ENCODE peak calls at places on chromosomes 2 and 18, in eight cellular contexts. P is endothelial cell of umbilical vein, A is HCT116, O is K562, C is SK-N-SH, N is H1, Y is GM12878, V is HepG2. I is an unnamed sample.

GRCh38 chr18:8424917-8425725 is 184.1 kb upstream of the RAB12 start:
- DNase-seq in A (peak), N (no peak), V (peak), O (no peak), Y (no peak), C (peak), P (no peak), I (no peak)

GRCh38 chr18:58887613-58887963 is 22.9 kb downstream of the ZNF532 start:
- DNase-seq in C (no peak), A (no peak), V (no peak), O (no peak), N (no peak), P (peak), Y (peak), I (no peak)

GRCh38 chr2:71348302-71348701 is 16.7 kb downstream of the ZNF638 start:
- DNase-seq in P (peak), O (peak), A (no peak), Y (no peak), N (no peak), V (peak), C (no peak), I (no peak)

GRCh38 chr2:239876241-239876947 is 148.7 kb downstream of the NDUFA10 start:
- DNase-seq in A (no peak), Y (no peak), P (no peak), O (no peak), N (no peak), V (peak), C (no peak), I (no peak)

GRCh38 chr18:5095239-5095638 is 101.8 kb downstream of the AKAIN1 start:
- DNase-seq in Y (no peak), N (no peak), V (no peak), P (no peak), C (no peak), O (no peak), A (no peak), I (no peak)

GRCh38 chr2:239226677-239227076 is 174.1 kb downstream of the HDAC4 start:
- DNase-seq in C (no peak), N (no peak), V (no peak), P (no peak), Y (no peak), O (no peak), A (no peak), I (no peak)

GRCh38 chr2:121101093-121101715 is 183.8 kb downstream of the TFCP2L1 start:
- DNase-seq in A (no peak), Y (no peak), O (no peak), P (no peak), C (no peak), V (no peak), N (no peak), I (no peak)

GRCh38 chr2:2974982-2975381 is 402.6 kb downstream of the EIPR1 start:
- DNase-seq in C (peak), O (no peak), A (no peak), V (no peak), N (no peak), Y (no peak), P (no peak), I (no peak)

GRCh38 chr2:216987176-216987809 is 127.4 kb upstream of the TNP1 start:
- DNase-seq in V (no peak), C (no peak), Y (no peak), N (no peak), A (no peak), P (no peak), O (peak), I (no peak)

GRCh38 chr2:23380562-23381065 is 4.4 kb upstream of the KLHL29 start:
- DNase-seq in A (no peak), P (peak), C (no peak), O (no peak), V (no peak), Y (peak), N (no peak), I (no peak)
- H3K27ac ChIP-seq in A (peak), P (peak), C (no peak), O (no peak), V (no peak), Y (peak), N (no peak), I (no peak)

DNA sequence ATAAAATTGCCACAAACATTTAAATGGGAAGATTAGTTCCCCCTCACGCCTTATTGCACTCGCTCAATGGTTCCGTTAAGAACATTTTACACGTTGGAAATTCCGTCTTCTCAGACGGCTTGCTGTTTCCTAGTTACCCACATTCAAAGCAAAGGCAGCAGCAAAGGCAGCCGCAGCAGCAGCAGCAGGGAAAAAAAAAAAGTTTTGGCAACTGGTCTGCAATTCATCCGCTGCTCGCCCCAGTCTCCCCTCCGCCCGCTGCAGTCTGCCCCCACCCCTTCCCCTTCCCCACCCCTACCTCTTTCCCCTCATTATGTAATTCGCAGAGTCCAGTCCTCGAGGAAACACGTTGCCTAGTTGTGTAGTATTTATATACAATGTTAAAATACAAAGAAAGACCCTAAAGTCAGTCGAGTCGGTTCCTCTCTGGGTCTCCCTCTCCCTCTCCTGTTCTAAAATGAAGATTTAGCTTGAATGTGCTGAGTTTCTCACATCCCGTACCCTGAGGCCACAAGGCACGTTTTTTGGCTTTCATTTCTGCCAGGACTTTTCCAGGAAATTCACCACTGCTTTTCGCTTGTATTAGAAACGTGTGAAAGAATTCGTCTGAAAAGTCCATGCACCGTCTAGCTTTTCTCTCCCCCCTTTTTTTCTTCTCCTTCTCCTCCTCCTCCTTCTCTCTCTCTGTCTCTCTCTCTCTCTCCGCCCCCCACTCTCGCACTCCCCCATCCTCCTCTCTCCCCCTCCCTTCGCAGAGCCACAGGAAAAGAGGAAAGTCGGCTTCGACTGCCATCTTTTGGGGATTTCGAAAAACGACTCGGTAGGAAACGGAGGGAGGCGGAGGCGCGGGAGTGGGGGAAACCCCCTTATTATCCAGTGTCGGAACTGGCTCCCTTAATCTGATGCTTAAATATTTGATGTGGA is 140.0 kb downstream of the MEIS1 start:
- DNase-seq in O (peak), V (peak), Y (no peak), A (no peak), C (peak), N (peak), P (peak), I (peak)
- TF ChIP-seq POLR2AphosphoS5 in O (no peak), V (no peak), Y (no peak), A (no peak), C (no peak), N (no peak), P (no peak), I (peak)

GRCh38 chr2:19897623-19898245 is 4.0 kb downstream of the TTC32 start:
- DNase-seq in V (no peak), C (no peak), N (no peak), O (no peak), Y (no peak), A (no peak), P (no peak), I (no peak)
- H3K9ac ChIP-seq in V (peak), C (no peak), N (no peak), O (peak), Y (peak), A (no peak), P (no peak), I (peak)

DNA sequence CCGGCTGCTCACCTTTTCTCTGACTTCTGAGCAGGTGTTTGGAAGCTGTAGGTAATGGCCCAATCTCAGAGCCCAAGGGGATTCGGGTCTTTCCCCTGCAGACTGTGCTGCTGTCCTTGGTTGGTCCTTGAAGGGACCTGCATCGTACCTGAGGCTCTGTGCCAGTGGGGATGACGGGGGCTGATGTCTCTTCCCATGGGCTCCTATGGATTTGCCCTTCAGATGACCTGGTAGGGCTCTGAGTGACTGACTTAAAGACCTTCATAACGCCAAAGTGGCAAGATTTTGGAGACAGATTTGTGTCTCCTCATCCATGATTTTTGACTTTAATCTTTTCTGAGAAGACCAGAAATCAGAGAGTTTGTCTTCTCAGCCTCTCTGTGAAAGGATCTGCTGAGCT is 166.1 kb downstream of the FAM210A start:
- DNase-seq in N (no peak), P (no peak), Y (no peak), A (no peak), C (no peak), O (no peak), V (no peak), I (no peak)
- H3K27ac ChIP-seq in N (no peak), P (no peak), Y (no peak), A (no peak), C (no peak), O (no peak), V (no peak), I (no peak)

DNA sequence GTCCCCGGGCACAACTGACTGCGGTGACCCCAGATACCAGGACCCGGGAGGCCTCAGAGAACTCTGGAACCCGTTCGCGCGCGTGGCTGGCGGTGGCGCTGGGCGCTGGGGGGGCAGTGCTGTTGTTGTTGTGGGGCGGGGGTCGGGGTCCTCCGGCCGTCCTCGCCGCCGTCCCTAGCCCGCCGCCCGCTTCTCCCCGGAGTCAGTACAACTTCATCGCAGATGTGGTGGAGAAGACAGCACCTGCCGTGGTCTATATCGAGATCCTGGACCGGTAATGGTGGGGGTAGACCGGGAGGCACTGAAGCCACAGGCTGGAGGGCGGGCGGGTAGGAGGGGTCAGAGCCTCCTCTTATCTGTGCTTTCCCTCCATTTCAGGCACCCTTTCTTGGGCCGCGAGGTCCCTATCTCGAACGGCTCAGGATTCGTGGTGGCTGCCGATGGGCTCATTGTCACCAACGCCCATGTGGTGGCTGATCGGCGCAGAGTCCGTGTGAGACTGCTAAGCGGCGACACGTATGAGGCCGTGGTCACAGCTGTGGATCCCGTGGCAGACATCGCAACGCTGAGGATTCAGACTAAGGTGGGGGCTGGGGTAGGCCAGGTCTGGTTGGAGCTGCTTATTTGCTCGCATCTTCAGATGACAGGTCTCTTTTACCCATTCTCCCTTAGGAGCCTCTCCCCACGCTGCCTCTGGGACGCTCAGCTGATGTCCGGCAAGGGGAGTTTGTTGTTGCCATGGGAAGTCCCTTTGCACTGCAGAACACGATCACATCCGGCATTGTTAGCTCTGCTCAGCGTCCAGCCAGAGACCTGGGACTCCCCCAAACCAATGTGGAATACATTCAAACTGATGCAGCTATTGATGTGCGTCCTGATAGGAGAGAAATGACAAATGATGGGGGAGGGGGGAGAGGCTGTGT is 767 bp downstream of the HTRA2 start:
- DNase-seq in O (peak), P (peak), Y (peak), C (peak), V (no peak), A (no peak), N (no peak), I (no peak)
- TF ChIP-seq POLR2AphosphoS5 in O (peak), P (no peak), Y (peak), C (no peak), V (no peak), A (no peak), N (no peak), I (no peak)

DNA sequence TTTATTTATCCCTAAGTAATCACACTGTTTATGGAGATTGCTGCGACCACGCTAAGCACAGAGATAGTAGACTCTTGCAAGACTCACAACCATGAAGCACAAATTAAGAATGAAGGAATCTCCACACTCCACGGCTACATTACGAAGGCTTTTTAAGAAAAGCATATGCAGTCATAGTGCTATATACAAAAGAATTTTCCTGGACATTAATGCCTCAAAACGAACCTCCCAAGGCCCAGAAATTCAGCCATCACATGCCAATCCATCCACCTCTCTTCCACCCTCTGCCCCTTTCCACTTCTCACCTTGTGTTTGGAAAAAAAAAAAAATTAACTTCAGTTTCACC is 186.7 kb downstream of the TCF4 start:
- DNase-seq in N (no peak), Y (no peak), O (no peak), C (no peak), A (no peak), V (no peak), P (no peak), I (no peak)
- H3K9ac ChIP-seq in N (peak), Y (no peak), O (no peak), C (peak), A (no peak), V (no peak), P (peak), I (peak)

DNA sequence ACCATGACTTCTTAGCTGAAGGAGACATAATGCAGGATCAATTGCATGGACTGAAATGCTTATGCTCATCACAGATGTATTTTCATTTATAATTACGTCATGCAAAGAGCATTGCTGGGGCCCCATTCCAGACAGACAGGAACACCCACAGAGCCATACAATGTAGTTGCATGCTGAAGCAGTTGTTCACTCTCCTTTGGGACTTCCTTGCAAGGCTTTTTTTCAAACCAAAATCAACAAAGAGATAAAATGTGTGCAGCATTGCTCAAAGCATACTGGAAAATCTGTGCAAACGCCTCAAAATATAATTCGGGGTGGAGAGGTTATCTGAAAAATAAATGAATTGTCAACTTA is 463.2 kb downstream of the CDH2 start:
- DNase-seq in N (no peak), P (no peak), Y (no peak), A (no peak), V (no peak), C (no peak), O (no peak), I (peak)
- H3K27ac ChIP-seq in N (no peak), P (no peak), Y (no peak), A (no peak), V (no peak), C (no peak), O (no peak), I (peak)

DNA sequence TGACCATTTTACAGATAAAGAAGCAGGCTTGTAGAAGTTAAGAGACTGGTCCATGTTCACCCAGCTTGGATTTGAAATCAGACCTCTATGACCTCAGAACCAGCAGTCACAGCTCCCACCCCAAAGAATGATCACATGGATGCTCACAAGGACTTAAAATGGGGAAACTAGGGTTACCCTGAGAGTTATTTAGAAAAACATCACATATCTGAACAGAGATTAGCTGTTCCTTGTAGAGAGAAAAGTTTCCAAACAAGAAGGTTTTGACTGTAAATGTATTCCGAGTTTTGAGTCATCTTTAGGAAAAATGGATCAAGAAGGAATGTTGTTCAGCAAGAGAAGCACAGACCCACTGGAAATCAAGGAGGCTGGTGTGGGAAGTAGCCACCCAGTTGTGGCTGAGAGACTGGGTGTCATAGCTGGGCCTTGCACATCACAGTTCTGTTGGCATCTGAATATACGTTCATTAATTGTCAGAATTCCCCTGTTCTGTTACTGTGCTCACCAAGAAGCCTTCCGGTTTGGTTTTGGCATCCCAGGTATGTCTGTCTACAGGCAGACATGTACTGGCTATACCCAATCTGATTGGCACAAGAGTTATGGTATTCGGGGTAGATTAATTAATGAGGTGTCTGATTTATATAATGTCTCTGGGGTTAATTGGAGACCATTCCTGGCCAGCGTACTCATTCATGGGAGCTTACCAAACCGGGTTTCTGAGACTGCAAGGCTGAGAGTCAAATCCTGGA is 371.8 kb upstream of the SLC14A2 start:
- DNase-seq in A (no peak), V (no peak), P (no peak), O (no peak), N (no peak), C (no peak), Y (no peak), I (no peak)
- TF ChIP-seq POLR2AphosphoS5 in A (no peak), V (no peak), P (no peak), O (no peak), N (no peak), C (no peak), Y (no peak), I (no peak)

DNA sequence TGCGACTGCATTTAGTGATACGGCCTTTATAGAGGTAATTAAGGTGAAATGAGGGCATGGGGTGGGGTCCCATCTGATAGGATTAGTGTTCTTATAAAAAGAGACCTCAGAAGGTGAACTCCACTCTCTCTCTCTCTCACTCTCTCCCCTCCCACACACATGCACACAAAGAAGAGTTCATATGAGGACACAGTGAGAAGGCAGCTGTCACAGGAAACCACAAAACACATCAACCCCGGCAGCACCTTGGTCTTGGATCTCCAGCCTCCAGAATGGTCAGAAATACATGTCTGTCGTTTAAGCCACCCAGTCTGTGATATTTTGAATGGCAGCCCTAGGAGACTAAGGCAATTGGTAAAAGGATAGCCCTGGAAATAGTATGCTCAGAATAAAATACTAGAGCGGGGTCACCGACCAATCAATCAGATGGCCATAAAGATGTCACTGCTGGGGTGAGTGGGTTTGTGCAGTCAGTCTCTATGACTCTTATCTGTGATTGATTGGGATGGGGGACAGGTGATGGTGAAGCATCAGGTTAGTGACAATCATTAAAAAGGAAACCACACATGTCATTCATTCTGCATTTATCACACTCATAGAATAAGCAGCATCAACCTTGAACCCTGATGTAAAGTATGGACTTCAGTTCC is 118.9 kb upstream of the POU3F3 start:
- DNase-seq in C (no peak), Y (no peak), P (no peak), N (no peak), V (no peak), O (no peak), A (no peak), I (no peak)
- H3K9ac ChIP-seq in C (no peak), Y (no peak), P (no peak), N (no peak), V (no peak), O (no peak), A (no peak), I (no peak)

I was measured in SK-N-MC.